ENCODE peak calls at places on chromosome 9, in ten cellular contexts. One of them, this sample, is unnamed.

GRCh38 chr9:111804636-111805035 is 9.9 kb upstream of the SHOC1 start:
- DNase-seq in foreskin fibroblast: no peak
- DNase-seq in WTC11: no peak
- DNase-seq in GM13976: no peak
- DNase-seq in BJ: no peak
- DNase-seq in bronchial epithelial cell: no peak
- DNase-seq in ovary: no peak
- DNase-seq in right atrium auricular region: no peak
- DNase-seq in H9: no peak
- DNase-seq in spleen: no peak
- DNase-seq in this sample: no peak

GRCh38 chr9:131690462-131690861 is 49.4 kb downstream of the RAPGEF1 start:
- DNase-seq in WTC11: no peak
- DNase-seq in right atrium auricular region: no peak
- DNase-seq in bronchial epithelial cell: no peak
- DNase-seq in H9: no peak
- DNase-seq in GM13976: no peak
- DNase-seq in BJ: no peak
- DNase-seq in spleen: no peak
- DNase-seq in foreskin fibroblast: no peak
- DNase-seq in ovary: no peak
- DNase-seq in this sample: no peak

GRCh38 chr9:72588336-72588735 is 66.9 kb downstream of the TMC1 start:
- DNase-seq in BJ: no peak
- DNase-seq in ovary: no peak
- DNase-seq in spleen: no peak
- DNase-seq in right atrium auricular region: no peak
- DNase-seq in H9: no peak
- DNase-seq in foreskin fibroblast: peak; percentile 59
- DNase-seq in GM13976: no peak
- DNase-seq in bronchial epithelial cell: no peak
- DNase-seq in WTC11: no peak
- DNase-seq in this sample: no peak

GRCh38 chr9:92046676-92047075 is 68.5 kb downstream of the SPTLC1 start:
- DNase-seq in WTC11: no peak
- DNase-seq in ovary: peak; percentile 24
- DNase-seq in BJ: no peak
- DNase-seq in right atrium auricular region: no peak
- DNase-seq in bronchial epithelial cell: no peak
- DNase-seq in H9: no peak
- DNase-seq in foreskin fibroblast: no peak
- DNase-seq in spleen: no peak
- DNase-seq in GM13976: no peak
- DNase-seq in this sample: no peak

GRCh38 chr9:37840560-37841194 is 40.1 kb downstream of the DCAF10 start:
- DNase-seq in ovary: no peak
- DNase-seq in H9: no peak
- DNase-seq in foreskin fibroblast: peak; percentile 91
- DNase-seq in bronchial epithelial cell: peak; percentile 91
- DNase-seq in right atrium auricular region: no peak
- DNase-seq in BJ: peak; percentile 30
- DNase-seq in WTC11: no peak
- DNase-seq in spleen: no peak
- DNase-seq in GM13976: no peak
- DNase-seq in this sample: no peak

GRCh38 chr9:24516463-24516862 is 29.2 kb downstream of the IZUMO3 start:
- DNase-seq in foreskin fibroblast: no peak
- DNase-seq in BJ: no peak
- DNase-seq in spleen: no peak
- DNase-seq in right atrium auricular region: no peak
- DNase-seq in WTC11: no peak
- DNase-seq in ovary: no peak
- DNase-seq in H9: no peak
- DNase-seq in GM13976: no peak
- DNase-seq in bronchial epithelial cell: no peak
- DNase-seq in this sample: no peak

GRCh38 chr9:551986-552930 is 289.2 kb upstream of the DMRT1 start:
- DNase-seq in WTC11: no peak
- DNase-seq in bronchial epithelial cell: peak; percentile 82
- DNase-seq in right atrium auricular region: no peak
- DNase-seq in spleen: no peak
- DNase-seq in BJ: no peak
- DNase-seq in ovary: no peak
- DNase-seq in foreskin fibroblast: no peak
- DNase-seq in H9: no peak
- DNase-seq in GM13976: no peak
- DNase-seq in this sample: no peak

GRCh38 chr9:70435948-70436347 is 21.5 kb upstream of the KLF9 start:
- DNase-seq in H9: no peak
- DNase-seq in bronchial epithelial cell: peak; percentile 52
- DNase-seq in WTC11: no peak
- DNase-seq in BJ: no peak
- DNase-seq in GM13976: no peak
- DNase-seq in right atrium auricular region: peak; percentile 13
- DNase-seq in spleen: no peak
- DNase-seq in ovary: no peak
- DNase-seq in foreskin fibroblast: peak; percentile 91
- DNase-seq in this sample: no peak

GRCh38 chr9:93298498-93299417 is 114.8 kb downstream of the WNK2 start:
- DNase-seq in right atrium auricular region: peak; percentile 51
- DNase-seq in ovary: no peak
- DNase-seq in GM13976: peak; percentile 23
- DNase-seq in BJ: no peak
- DNase-seq in H9: peak; percentile 24
- DNase-seq in foreskin fibroblast: no peak
- DNase-seq in bronchial epithelial cell: no peak
- DNase-seq in WTC11: peak; percentile 9
- DNase-seq in spleen: peak; percentile 67
- DNase-seq in this sample: no peak

GRCh38 chr9:93296889-93297480 is 113.0 kb downstream of the WNK2 start:
- DNase-seq in foreskin fibroblast: no peak
- DNase-seq in H9: no peak
- DNase-seq in WTC11: no peak
- DNase-seq in BJ: no peak
- DNase-seq in spleen: peak; percentile 51
- DNase-seq in bronchial epithelial cell: no peak
- DNase-seq in GM13976: peak; percentile 27
- DNase-seq in right atrium auricular region: no peak
- DNase-seq in ovary: no peak
- DNase-seq in this sample: no peak

GRCh38 chr9:93300175-93300572 is 116.2 kb downstream of the WNK2 start:
- DNase-seq in WTC11: no peak
- DNase-seq in GM13976: no peak
- DNase-seq in right atrium auricular region: no peak
- DNase-seq in spleen: peak; percentile 59
- DNase-seq in ovary: no peak
- DNase-seq in H9: no peak
- DNase-seq in BJ: no peak
- DNase-seq in foreskin fibroblast: no peak
- DNase-seq in bronchial epithelial cell: no peak
- DNase-seq in this sample: no peak

GRCh38 chr9:93299418-93300174 is 115.7 kb downstream of the WNK2 start:
- DNase-seq in spleen: peak; percentile 47
- DNase-seq in foreskin fibroblast: no peak
- DNase-seq in bronchial epithelial cell: no peak
- DNase-seq in BJ: no peak
- DNase-seq in GM13976: no peak
- DNase-seq in H9: no peak
- DNase-seq in right atrium auricular region: peak; percentile 52
- DNase-seq in WTC11: no peak
- DNase-seq in ovary: no peak
- DNase-seq in this sample: peak; percentile 18

DNA sequence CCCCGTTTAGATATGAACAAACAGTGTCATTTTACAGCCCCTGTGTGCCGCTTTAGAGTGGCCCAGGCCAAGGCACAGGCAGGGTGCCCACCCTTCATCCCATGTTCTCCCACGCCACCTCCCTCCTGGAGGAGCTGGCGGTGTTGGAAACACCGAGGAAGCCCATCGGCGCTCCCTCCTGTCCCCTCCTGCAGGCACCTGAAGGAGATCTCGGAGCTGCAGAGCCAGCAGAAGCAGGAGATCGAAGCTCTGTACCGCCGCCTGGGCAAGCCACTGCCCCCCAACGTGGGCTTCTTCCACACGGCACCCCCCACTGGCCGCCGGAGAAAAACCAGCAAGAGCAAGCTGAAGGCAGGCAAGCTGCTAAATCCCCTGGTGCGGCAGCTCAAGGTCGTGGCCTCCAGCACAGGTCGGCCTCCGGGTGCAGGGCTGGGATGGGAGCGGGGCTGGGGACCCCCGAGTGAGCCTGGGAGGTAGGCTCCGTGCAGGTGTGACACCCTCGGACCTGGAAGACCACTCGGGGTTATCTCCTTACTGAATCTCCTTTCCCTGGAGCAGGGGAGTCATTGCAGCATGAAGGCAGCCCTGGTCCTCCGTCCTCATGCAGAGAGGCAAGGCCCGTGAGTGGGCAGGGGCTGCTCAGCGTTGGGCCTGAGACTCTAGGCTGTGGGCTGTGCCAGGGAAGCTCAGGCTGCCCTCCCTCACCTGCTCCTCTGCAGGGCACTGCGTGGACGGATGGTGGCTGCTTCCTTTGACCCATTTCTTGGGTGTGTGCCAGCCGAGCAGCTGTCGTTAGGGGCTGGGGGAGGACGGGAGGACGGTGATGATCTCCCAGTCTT is 113.9 kb downstream of the WNK2 start:
- DNase-seq in ovary: no peak
- DNase-seq in BJ: no peak
- DNase-seq in GM13976: peak; percentile 26
- DNase-seq in WTC11: peak; percentile 50
- DNase-seq in H9: peak; percentile 57
- DNase-seq in right atrium auricular region: peak; percentile 48
- DNase-seq in foreskin fibroblast: no peak
- DNase-seq in bronchial epithelial cell: no peak
- DNase-seq in spleen: peak; percentile 58
- DNase-seq in this sample: no peak
- TF ChIP-seq CTCF in ovary: no peak
- TF ChIP-seq CTCF in BJ: no peak
- TF ChIP-seq CTCF in GM13976: no peak
- TF ChIP-seq CTCF in WTC11: no peak
- TF ChIP-seq CTCF in H9: peak; percentile 40
- TF ChIP-seq CTCF in right atrium auricular region: no peak
- TF ChIP-seq CTCF in foreskin fibroblast: no peak
- TF ChIP-seq CTCF in bronchial epithelial cell: no peak
- TF ChIP-seq CTCF in spleen: no peak
- TF ChIP-seq CTCF in this sample: no peak

DNA sequence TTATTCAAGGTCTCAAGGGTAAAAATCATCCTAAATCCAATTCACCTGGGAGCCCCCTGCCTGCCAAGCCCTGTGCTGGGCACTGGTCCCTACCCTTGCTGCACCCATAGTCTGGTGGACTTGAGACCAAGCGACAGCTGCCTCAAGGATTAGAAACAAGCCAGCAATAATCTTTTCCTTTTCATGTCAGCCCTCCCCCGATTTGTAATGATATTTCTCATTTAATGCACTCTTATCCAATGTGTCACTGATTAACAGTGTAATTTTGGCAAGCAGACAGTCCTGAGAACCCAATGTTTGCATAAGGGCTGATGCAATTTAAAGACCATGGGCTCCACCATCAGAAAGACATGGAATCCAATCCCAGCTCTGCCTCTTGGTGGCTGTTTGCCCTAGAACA is 108.9 kb downstream of the ACTL7B start:
- DNase-seq in ovary: no peak
- DNase-seq in foreskin fibroblast: peak; percentile 83
- DNase-seq in GM13976: no peak
- DNase-seq in bronchial epithelial cell: peak; percentile 75
- DNase-seq in spleen: no peak
- DNase-seq in H9: no peak
- DNase-seq in right atrium auricular region: no peak
- DNase-seq in BJ: peak; percentile 22
- DNase-seq in WTC11: no peak
- DNase-seq in this sample: no peak
- TF ChIP-seq CTCF in ovary: no peak
- TF ChIP-seq CTCF in foreskin fibroblast: no peak
- TF ChIP-seq CTCF in GM13976: no peak
- TF ChIP-seq CTCF in bronchial epithelial cell: no peak
- TF ChIP-seq CTCF in spleen: no peak
- TF ChIP-seq CTCF in H9: no peak
- TF ChIP-seq CTCF in right atrium auricular region: no peak
- TF ChIP-seq CTCF in BJ: no peak
- TF ChIP-seq CTCF in WTC11: no peak
- TF ChIP-seq CTCF in this sample: no peak

GRCh38 chr9:36341936-36342577 is 58.0 kb downstream of the RNF38 start:
- DNase-seq in BJ: no peak
- DNase-seq in GM13976: peak; percentile 43
- DNase-seq in spleen: no peak
- DNase-seq in H9: no peak
- DNase-seq in bronchial epithelial cell: no peak
- DNase-seq in right atrium auricular region: no peak
- DNase-seq in ovary: no peak
- DNase-seq in foreskin fibroblast: no peak
- DNase-seq in WTC11: no peak
- DNase-seq in this sample: peak; percentile 48

GRCh38 chr9:36346578-36346977 is 53.5 kb downstream of the RNF38 start:
- DNase-seq in H9: no peak
- DNase-seq in foreskin fibroblast: no peak
- DNase-seq in GM13976: no peak
- DNase-seq in right atrium auricular region: no peak
- DNase-seq in ovary: no peak
- DNase-seq in BJ: no peak
- DNase-seq in bronchial epithelial cell: no peak
- DNase-seq in WTC11: no peak
- DNase-seq in spleen: no peak
- DNase-seq in this sample: no peak

GRCh38 chr9:36345103-36345846 is 54.8 kb downstream of the RNF38 start:
- DNase-seq in bronchial epithelial cell: no peak
- DNase-seq in WTC11: no peak
- DNase-seq in ovary: no peak
- DNase-seq in foreskin fibroblast: no peak
- DNase-seq in H9: no peak
- DNase-seq in BJ: no peak
- DNase-seq in spleen: no peak
- DNase-seq in GM13976: no peak
- DNase-seq in right atrium auricular region: no peak
- DNase-seq in this sample: no peak
- TF ChIP-seq CTCF in bronchial epithelial cell: no peak
- TF ChIP-seq CTCF in WTC11: no peak
- TF ChIP-seq CTCF in ovary: no peak
- TF ChIP-seq CTCF in foreskin fibroblast: no peak
- TF ChIP-seq CTCF in H9: peak; percentile 57
- TF ChIP-seq CTCF in BJ: no peak
- TF ChIP-seq CTCF in spleen: no peak
- TF ChIP-seq CTCF in GM13976: no peak
- TF ChIP-seq CTCF in right atrium auricular region: no peak
- TF ChIP-seq CTCF in this sample: no peak

GRCh38 chr9:13445123-13445522 is 165.6 kb upstream of the MPDZ start:
- DNase-seq in BJ: no peak
- DNase-seq in GM13976: no peak
- DNase-seq in spleen: no peak
- DNase-seq in right atrium auricular region: no peak
- DNase-seq in H9: no peak
- DNase-seq in foreskin fibroblast: no peak
- DNase-seq in ovary: no peak
- DNase-seq in WTC11: no peak
- DNase-seq in bronchial epithelial cell: no peak
- DNase-seq in this sample: no peak

GRCh38 chr9:13446261-13446660 is 166.8 kb upstream of the MPDZ start:
- DNase-seq in WTC11: no peak
- DNase-seq in foreskin fibroblast: no peak
- DNase-seq in BJ: no peak
- DNase-seq in bronchial epithelial cell: no peak
- DNase-seq in right atrium auricular region: no peak
- DNase-seq in H9: no peak
- DNase-seq in GM13976: no peak
- DNase-seq in spleen: no peak
- DNase-seq in ovary: no peak
- DNase-seq in this sample: no peak

GRCh38 chr9:13447551-13448422 is 168.3 kb upstream of the MPDZ start:
- DNase-seq in spleen: no peak
- DNase-seq in bronchial epithelial cell: no peak
- DNase-seq in right atrium auricular region: no peak
- DNase-seq in WTC11: no peak
- DNase-seq in BJ: no peak
- DNase-seq in ovary: no peak
- DNase-seq in H9: no peak
- DNase-seq in GM13976: no peak
- DNase-seq in foreskin fibroblast: no peak
- DNase-seq in this sample: no peak

GRCh38 chr9:13448482-13448881 is 169.0 kb upstream of the MPDZ start:
- DNase-seq in WTC11: no peak
- DNase-seq in H9: no peak
- DNase-seq in ovary: no peak
- DNase-seq in right atrium auricular region: no peak
- DNase-seq in BJ: no peak
- DNase-seq in spleen: no peak
- DNase-seq in GM13976: no peak
- DNase-seq in bronchial epithelial cell: no peak
- DNase-seq in foreskin fibroblast: no peak
- DNase-seq in this sample: no peak

GRCh38 chr9:13446935-13447334 is 167.4 kb upstream of the MPDZ start:
- DNase-seq in bronchial epithelial cell: peak; percentile 8
- DNase-seq in BJ: no peak
- DNase-seq in GM13976: no peak
- DNase-seq in spleen: no peak
- DNase-seq in foreskin fibroblast: no peak
- DNase-seq in ovary: no peak
- DNase-seq in H9: no peak
- DNase-seq in right atrium auricular region: no peak
- DNase-seq in WTC11: no peak
- DNase-seq in this sample: no peak
- TF ChIP-seq CTCF in bronchial epithelial cell: no peak
- TF ChIP-seq CTCF in BJ: no peak
- TF ChIP-seq CTCF in GM13976: no peak
- TF ChIP-seq CTCF in spleen: no peak
- TF ChIP-seq CTCF in foreskin fibroblast: no peak
- TF ChIP-seq CTCF in ovary: peak; percentile 36
- TF ChIP-seq CTCF in H9: no peak
- TF ChIP-seq CTCF in right atrium auricular region: peak; percentile 51
- TF ChIP-seq CTCF in WTC11: no peak
- TF ChIP-seq CTCF in this sample: no peak

This sample was measured in GM13977.